ENCODE peak calls at places on chromosomes 13 and 19, in nine cellular contexts. W is breast epithelium, U is Caco-2, B is RWPE1, O is cardiac muscle cell, M is AG04450, G is heart right ventricle, H is keratinocyte, S is neural crest cell. F is an unnamed sample.

GRCh38 chr13:34507630-34508029 is 434.4 kb upstream of the NBEA start:
- DNase-seq in W (no peak), U (no peak), B (no peak), O (no peak), M (no peak), G (no peak), H (no peak), S (no peak), F (no peak)

GRCh38 chr13:100671389-100672182 is 3.0 kb downstream of the TMTC4 start:
- DNase-seq in W (no peak), U (no peak), B (no peak), O (no peak), M (no peak), G (no peak), H (no peak), S (no peak), F (no peak)

GRCh38 chr19:40219721-40220276 is 1.6 kb upstream of the TTC9B start:
- DNase-seq in W (no peak), U (no peak), B (peak; percentile 82), O (no peak), M (no peak), G (no peak), H (no peak), S (no peak), F (no peak)

GRCh38 chr13:72808917-72809500 is 27.1 kb downstream of the PIBF1 start:
- DNase-seq in W (no peak), U (no peak), B (peak; percentile 5), O (peak; percentile 13), M (no peak), G (no peak), H (no peak), S (no peak), F (peak; percentile 13)

GRCh38 chr19:50046649-50047503 is 21.1 kb downstream of the ZNF473 start:
- DNase-seq in W (peak; percentile 24), U (peak; percentile 73), B (no peak), O (peak; percentile 2), M (no peak), G (peak; percentile 45), H (no peak), S (peak; percentile 38), F (no peak)

GRCh38 chr13:33649212-33649917 is 168.6 kb upstream of the RFC3 start:
- DNase-seq in W (no peak), U (no peak), B (no peak), O (no peak), M (no peak), G (no peak), H (no peak), S (no peak), F (no peak)

GRCh38 chr13:46665630-46666482 is 112.9 kb downstream of the LRCH1 start:
- DNase-seq in W (no peak), U (peak; percentile 53), B (no peak), O (no peak), M (no peak), G (no peak), H (no peak), S (no peak), F (no peak)

GRCh38 chr13:45055902-45056648 is 64.2 kb upstream of the GTF2F2 start:
- DNase-seq in W (peak; percentile 52), U (no peak), B (peak; percentile 47), O (no peak), M (no peak), G (no peak), H (peak; percentile 69), S (no peak), F (no peak)

GRCh38 chr13:112764864-112765561 is 75.2 kb downstream of the ATP11A start:
- DNase-seq in W (no peak), U (no peak), B (no peak), O (no peak), M (no peak), G (no peak), H (no peak), S (no peak), F (no peak)

GRCh38 chr19:7415163-7415856 is 66.6 kb downstream of the ARHGEF18 start:
- DNase-seq in W (no peak), U (no peak), B (no peak), O (no peak), M (peak; percentile 69), G (no peak), H (no peak), S (no peak), F (no peak)

GRCh38 chr19:46076031-46076880 is 35.5 kb upstream of the IGFL4 start:
- DNase-seq in W (no peak), U (no peak), B (no peak), O (no peak), M (no peak), G (no peak), H (no peak), S (no peak), F (no peak)

GRCh38 chr19:46080561-46080960 is 39.8 kb upstream of the IGFL4 start:
- DNase-seq in W (no peak), U (no peak), B (no peak), O (no peak), M (peak; percentile 63), G (no peak), H (no peak), S (no peak), F (no peak)

GRCh38 chr19:46081928-46082727 is 41.3 kb upstream of the IGFL4 start:
- DNase-seq in W (no peak), U (peak; percentile 51), B (peak; percentile 46), O (peak; percentile 69), M (no peak), G (no peak), H (no peak), S (peak; percentile 16), F (peak; percentile 51)

GRCh38 chr19:46076951-46077814 is 36.4 kb upstream of the IGFL4 start:
- DNase-seq in W (peak; percentile 47), U (peak; percentile 92), B (peak; percentile 92), O (peak; percentile 91), M (peak; percentile 56), G (no peak), H (no peak), S (peak; percentile 82), F (peak; percentile 58)

DNA sequence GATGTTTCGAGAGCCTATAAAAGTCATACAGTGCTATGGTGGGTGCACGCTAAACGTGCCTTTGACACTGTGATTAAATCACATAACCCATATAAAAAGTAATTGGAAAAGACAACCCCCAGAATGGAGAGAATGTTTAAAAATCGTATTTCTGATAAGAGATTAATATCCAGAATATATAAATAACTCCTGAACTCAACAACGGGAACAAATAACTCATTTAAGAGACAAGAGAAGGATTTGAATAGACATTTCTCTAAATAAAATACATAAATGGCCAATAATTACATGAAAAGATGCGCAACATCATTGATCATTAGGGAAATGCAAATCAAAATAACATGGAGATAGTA is 37.0 kb upstream of the IGFL4 start:
- DNase-seq in W (no peak), U (no peak), B (no peak), O (no peak), M (no peak), G (no peak), H (no peak), S (no peak), F (no peak)
- TF ChIP-seq CTCF in W (no peak), U (no peak), B (peak; percentile 55), O (no peak), M (no peak), G (no peak), H (no peak), S (no peak), F (no peak)

DNA sequence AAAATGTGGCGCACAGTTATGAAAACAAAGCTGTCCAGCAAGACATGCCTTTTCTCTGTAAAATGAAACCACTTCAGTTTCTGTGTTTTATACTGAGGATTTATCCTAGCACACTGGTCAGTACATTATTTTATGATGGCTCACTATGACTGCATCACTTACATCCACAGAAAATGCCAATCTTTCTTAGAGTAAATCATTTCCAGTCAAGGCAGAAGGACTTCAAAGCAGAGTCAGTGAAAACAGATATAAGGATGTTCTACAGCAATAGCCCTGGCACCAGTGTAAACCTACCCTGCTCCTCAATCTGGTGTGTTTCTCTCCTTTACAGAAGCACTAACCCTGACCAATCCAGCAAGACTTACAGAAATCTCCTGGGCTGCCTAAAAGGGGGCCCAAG is 473.5 kb downstream of the GPC6 start:
- DNase-seq in W (no peak), U (no peak), B (no peak), O (no peak), M (no peak), G (no peak), H (no peak), S (no peak), F (no peak)
- TF ChIP-seq CTCF in W (no peak), U (no peak), B (no peak), O (no peak), M (no peak), G (no peak), H (no peak), S (no peak), F (no peak)

DNA sequence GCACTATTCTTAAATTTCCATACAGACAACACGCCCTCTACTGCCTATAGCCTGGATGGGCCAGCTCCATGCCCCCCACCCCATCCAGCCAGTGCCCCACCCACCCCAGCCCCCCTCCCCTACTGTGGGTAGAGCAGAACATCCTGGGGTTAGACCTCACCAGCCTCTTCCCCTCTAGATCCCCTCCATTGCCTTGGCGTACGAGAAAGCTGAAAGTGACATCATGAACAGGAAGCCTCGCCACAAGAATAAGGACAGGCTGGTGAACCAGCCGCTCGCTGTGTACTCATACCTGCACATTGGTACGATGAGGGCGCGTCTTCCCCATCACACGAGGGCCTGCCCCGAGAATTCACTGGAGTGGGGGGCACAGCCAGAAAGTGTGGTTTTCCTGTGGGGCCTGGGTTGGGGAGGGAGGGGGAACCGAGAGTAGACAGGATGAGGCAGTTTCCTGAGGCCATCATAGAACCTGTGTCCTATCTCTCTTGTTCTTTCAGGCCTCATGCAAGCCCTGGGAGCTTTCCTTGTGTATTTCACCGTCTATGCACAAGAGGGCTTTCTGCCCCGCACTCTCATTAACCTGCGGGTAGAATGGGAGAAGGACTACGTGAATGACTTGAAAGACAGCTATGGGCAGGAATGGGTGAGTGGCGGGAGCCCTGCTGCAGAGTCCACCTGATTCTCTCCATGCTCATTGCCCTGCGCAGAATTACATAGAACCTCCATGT is 29.1 kb downstream of the ATP12A start:
- DNase-seq in W (no peak), U (no peak), B (no peak), O (no peak), M (no peak), G (no peak), H (no peak), S (no peak), F (peak; percentile 52)
- TF ChIP-seq CTCF in W (no peak), U (no peak), B (no peak), O (no peak), M (no peak), G (no peak), H (no peak), S (no peak), F (no peak)

DNA sequence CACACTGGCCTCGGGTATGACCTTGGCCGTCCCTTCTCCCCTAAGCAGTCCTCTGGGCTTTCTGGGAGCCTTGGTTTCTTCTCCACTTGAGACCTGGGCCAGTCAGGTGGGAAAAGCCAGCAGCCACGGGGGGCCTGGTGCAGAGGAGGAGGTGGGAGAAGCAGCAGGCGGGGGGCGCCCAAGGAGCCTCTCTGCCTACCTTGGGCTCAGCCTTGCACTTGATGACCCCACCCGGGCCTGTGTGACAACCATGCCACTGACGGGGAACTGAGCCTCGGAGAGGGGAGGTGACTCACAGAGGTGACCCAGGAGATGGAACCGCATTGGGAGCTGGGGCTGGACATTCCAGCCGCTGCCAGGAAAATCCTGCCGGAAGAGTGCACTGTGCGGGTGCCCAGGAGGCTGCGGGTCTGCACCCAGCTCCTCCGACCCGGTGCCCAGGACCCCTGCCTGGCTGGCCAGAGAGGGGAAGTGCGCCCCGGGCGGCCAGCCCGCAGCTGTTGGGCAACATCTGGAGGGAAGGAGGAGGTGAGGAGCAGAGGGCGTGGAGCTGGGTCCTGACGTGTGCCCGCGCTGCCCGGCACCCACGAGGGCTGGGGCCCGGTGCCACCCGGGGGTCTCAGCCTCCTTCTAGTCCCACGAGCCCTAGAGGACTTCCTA is 23.4 kb upstream of the SLC7A10 start:
- DNase-seq in W (no peak), U (peak; percentile 43), B (peak; percentile 20), O (no peak), M (no peak), G (no peak), H (no peak), S (no peak), F (no peak)
- TF ChIP-seq CTCF in W (no peak), U (no peak), B (no peak), O (no peak), M (no peak), G (no peak), H (no peak), S (no peak), F (no peak)